ENCODE peak calls at places on chromosomes 3 and 15, in eight cellular contexts. One of them, this sample, is unnamed.

GRCh38 chr3:52845157-52845556 is 10.3 kb upstream of the MUSTN1 start:
- ATAC-seq in activated CD8-positive, alpha-beta T cell treated with anti-CD3 and anti-CD28 coated beads, Interleukin-2, amount 10 ng/mL, durations not matched to agents 7 days and 5 days: no peak
- ATAC-seq in left cardiac atrium: peak
- ATAC-seq in CD4-positive, alpha-beta T cell: no peak
- ATAC-seq in Right ventricle myocardium superior: peak
- ATAC-seq in psoas muscle: peak
- ATAC-seq in upper lobe of right lung: peak
- ATAC-seq in A549: peak
- ATAC-seq in this sample: no peak

GRCh38 chr3:182609575-182610156 is 183.6 kb upstream of the ATP11B start:
- ATAC-seq in activated CD8-positive, alpha-beta T cell treated with anti-CD3 and anti-CD28 coated beads, Interleukin-2, amount 10 ng/mL, durations not matched to agents 7 days and 5 days: no peak
- ATAC-seq in left cardiac atrium: no peak
- ATAC-seq in CD4-positive, alpha-beta T cell: no peak
- ATAC-seq in Right ventricle myocardium superior: no peak
- ATAC-seq in psoas muscle: no peak
- ATAC-seq in upper lobe of right lung: peak
- ATAC-seq in A549: no peak
- ATAC-seq in this sample: no peak

GRCh38 chr3:49916686-49917085 is 12.9 kb downstream of the MON1A start:
- ATAC-seq in activated CD8-positive, alpha-beta T cell treated with anti-CD3 and anti-CD28 coated beads, Interleukin-2, amount 10 ng/mL, durations not matched to agents 7 days and 5 days: no peak
- ATAC-seq in left cardiac atrium: peak
- ATAC-seq in CD4-positive, alpha-beta T cell: no peak
- ATAC-seq in Right ventricle myocardium superior: no peak
- ATAC-seq in psoas muscle: peak
- ATAC-seq in upper lobe of right lung: no peak
- ATAC-seq in A549: no peak
- ATAC-seq in this sample: no peak

GRCh38 chr15:60228096-60228495 is 169.7 kb downstream of the ANXA2 start:
- ATAC-seq in activated CD8-positive, alpha-beta T cell treated with anti-CD3 and anti-CD28 coated beads, Interleukin-2, amount 10 ng/mL, durations not matched to agents 7 days and 5 days: no peak
- ATAC-seq in left cardiac atrium: no peak
- ATAC-seq in CD4-positive, alpha-beta T cell: no peak
- ATAC-seq in Right ventricle myocardium superior: no peak
- ATAC-seq in psoas muscle: no peak
- ATAC-seq in upper lobe of right lung: no peak
- ATAC-seq in A549: no peak
- ATAC-seq in this sample: no peak

GRCh38 chr3:171959532-171960044 is 79.8 kb upstream of the FNDC3B start:
- ATAC-seq in activated CD8-positive, alpha-beta T cell treated with anti-CD3 and anti-CD28 coated beads, Interleukin-2, amount 10 ng/mL, durations not matched to agents 7 days and 5 days: no peak
- ATAC-seq in left cardiac atrium: no peak
- ATAC-seq in CD4-positive, alpha-beta T cell: no peak
- ATAC-seq in Right ventricle myocardium superior: no peak
- ATAC-seq in psoas muscle: no peak
- ATAC-seq in upper lobe of right lung: no peak
- ATAC-seq in A549: no peak
- ATAC-seq in this sample: no peak

GRCh38 chr15:100307241-100307855 is 34.4 kb downstream of the ADAMTS17 start:
- ATAC-seq in activated CD8-positive, alpha-beta T cell treated with anti-CD3 and anti-CD28 coated beads, Interleukin-2, amount 10 ng/mL, durations not matched to agents 7 days and 5 days: no peak
- ATAC-seq in left cardiac atrium: no peak
- ATAC-seq in CD4-positive, alpha-beta T cell: no peak
- ATAC-seq in Right ventricle myocardium superior: no peak
- ATAC-seq in psoas muscle: peak
- ATAC-seq in upper lobe of right lung: no peak
- ATAC-seq in A549: no peak
- ATAC-seq in this sample: no peak

GRCh38 chr15:83655237-83655616 is 1.3 kb downstream of the ADAMTSL3 start:
- ATAC-seq in activated CD8-positive, alpha-beta T cell treated with anti-CD3 and anti-CD28 coated beads, Interleukin-2, amount 10 ng/mL, durations not matched to agents 7 days and 5 days: no peak
- ATAC-seq in left cardiac atrium: no peak
- ATAC-seq in CD4-positive, alpha-beta T cell: no peak
- ATAC-seq in Right ventricle myocardium superior: no peak
- ATAC-seq in psoas muscle: no peak
- ATAC-seq in upper lobe of right lung: no peak
- ATAC-seq in A549: no peak
- ATAC-seq in this sample: no peak

GRCh38 chr3:115658337-115659181 is 35.2 kb downstream of the GAP43 start:
- ATAC-seq in activated CD8-positive, alpha-beta T cell treated with anti-CD3 and anti-CD28 coated beads, Interleukin-2, amount 10 ng/mL, durations not matched to agents 7 days and 5 days: peak
- ATAC-seq in left cardiac atrium: peak
- ATAC-seq in CD4-positive, alpha-beta T cell: peak
- ATAC-seq in Right ventricle myocardium superior: peak
- ATAC-seq in psoas muscle: peak
- ATAC-seq in upper lobe of right lung: peak
- ATAC-seq in A549: peak
- ATAC-seq in this sample: peak

GRCh38 chr3:187367561-187368103 is 553 bp upstream of the RTP4 start:
- ATAC-seq in activated CD8-positive, alpha-beta T cell treated with anti-CD3 and anti-CD28 coated beads, Interleukin-2, amount 10 ng/mL, durations not matched to agents 7 days and 5 days: no peak
- ATAC-seq in left cardiac atrium: peak
- ATAC-seq in CD4-positive, alpha-beta T cell: peak
- ATAC-seq in Right ventricle myocardium superior: peak
- ATAC-seq in psoas muscle: no peak
- ATAC-seq in upper lobe of right lung: peak
- ATAC-seq in A549: no peak
- ATAC-seq in this sample: peak

GRCh38 chr15:72124218-72124617 is 6.0 kb downstream of the SENP8 start:
- ATAC-seq in activated CD8-positive, alpha-beta T cell treated with anti-CD3 and anti-CD28 coated beads, Interleukin-2, amount 10 ng/mL, durations not matched to agents 7 days and 5 days: no peak
- ATAC-seq in left cardiac atrium: no peak
- ATAC-seq in CD4-positive, alpha-beta T cell: no peak
- ATAC-seq in Right ventricle myocardium superior: no peak
- ATAC-seq in psoas muscle: no peak
- ATAC-seq in upper lobe of right lung: no peak
- ATAC-seq in A549: no peak
- ATAC-seq in this sample: no peak

GRCh38 chr3:9951598-9951961 is 628 bp downstream of the PRRT3 start:
- ATAC-seq in activated CD8-positive, alpha-beta T cell treated with anti-CD3 and anti-CD28 coated beads, Interleukin-2, amount 10 ng/mL, durations not matched to agents 7 days and 5 days: peak
- ATAC-seq in left cardiac atrium: no peak
- ATAC-seq in CD4-positive, alpha-beta T cell: peak
- ATAC-seq in Right ventricle myocardium superior: no peak
- ATAC-seq in psoas muscle: no peak
- ATAC-seq in upper lobe of right lung: no peak
- ATAC-seq in A549: no peak
- ATAC-seq in this sample: no peak

GRCh38 chr3:12856626-12857025 is 15.3 kb upstream of the RPL32 start:
- ATAC-seq in activated CD8-positive, alpha-beta T cell treated with anti-CD3 and anti-CD28 coated beads, Interleukin-2, amount 10 ng/mL, durations not matched to agents 7 days and 5 days: no peak
- ATAC-seq in left cardiac atrium: no peak
- ATAC-seq in CD4-positive, alpha-beta T cell: no peak
- ATAC-seq in Right ventricle myocardium superior: no peak
- ATAC-seq in psoas muscle: no peak
- ATAC-seq in upper lobe of right lung: peak
- ATAC-seq in A549: peak
- ATAC-seq in this sample: no peak

GRCh38 chr3:16122155-16122554 is 52.3 kb upstream of the GALNT15 start:
- ATAC-seq in activated CD8-positive, alpha-beta T cell treated with anti-CD3 and anti-CD28 coated beads, Interleukin-2, amount 10 ng/mL, durations not matched to agents 7 days and 5 days: no peak
- ATAC-seq in left cardiac atrium: peak
- ATAC-seq in CD4-positive, alpha-beta T cell: no peak
- ATAC-seq in Right ventricle myocardium superior: no peak
- ATAC-seq in psoas muscle: no peak
- ATAC-seq in upper lobe of right lung: no peak
- ATAC-seq in A549: no peak
- ATAC-seq in this sample: no peak

GRCh38 chr15:78933187-78934062 is 11.4 kb downstream of the CTSH start:
- ATAC-seq in activated CD8-positive, alpha-beta T cell treated with anti-CD3 and anti-CD28 coated beads, Interleukin-2, amount 10 ng/mL, durations not matched to agents 7 days and 5 days: no peak
- ATAC-seq in left cardiac atrium: peak
- ATAC-seq in CD4-positive, alpha-beta T cell: no peak
- ATAC-seq in Right ventricle myocardium superior: peak
- ATAC-seq in psoas muscle: no peak
- ATAC-seq in upper lobe of right lung: no peak
- ATAC-seq in A549: no peak
- ATAC-seq in this sample: no peak

GRCh38 chr15:68399096-68400065 is 32.6 kb downstream of the ITGA11 start:
- ATAC-seq in activated CD8-positive, alpha-beta T cell treated with anti-CD3 and anti-CD28 coated beads, Interleukin-2, amount 10 ng/mL, durations not matched to agents 7 days and 5 days: peak
- ATAC-seq in left cardiac atrium: no peak
- ATAC-seq in CD4-positive, alpha-beta T cell: peak
- ATAC-seq in Right ventricle myocardium superior: no peak
- ATAC-seq in psoas muscle: no peak
- ATAC-seq in upper lobe of right lung: no peak
- ATAC-seq in A549: peak
- ATAC-seq in this sample: no peak

GRCh38 chr3:54032598-54032997 is 89.8 kb upstream of the CACNA2D3 start:
- ATAC-seq in activated CD8-positive, alpha-beta T cell treated with anti-CD3 and anti-CD28 coated beads, Interleukin-2, amount 10 ng/mL, durations not matched to agents 7 days and 5 days: no peak
- ATAC-seq in left cardiac atrium: no peak
- ATAC-seq in CD4-positive, alpha-beta T cell: no peak
- ATAC-seq in Right ventricle myocardium superior: no peak
- ATAC-seq in psoas muscle: no peak
- ATAC-seq in upper lobe of right lung: no peak
- ATAC-seq in A549: no peak
- ATAC-seq in this sample: no peak

GRCh38 chr3:140388525-140388924 is 289.3 kb upstream of the TRIM42 start:
- ATAC-seq in activated CD8-positive, alpha-beta T cell treated with anti-CD3 and anti-CD28 coated beads, Interleukin-2, amount 10 ng/mL, durations not matched to agents 7 days and 5 days: no peak
- ATAC-seq in left cardiac atrium: no peak
- ATAC-seq in CD4-positive, alpha-beta T cell: no peak
- ATAC-seq in Right ventricle myocardium superior: peak
- ATAC-seq in psoas muscle: no peak
- ATAC-seq in upper lobe of right lung: peak
- ATAC-seq in A549: no peak
- ATAC-seq in this sample: no peak

GRCh38 chr3:127114337-127115070 is 78.4 kb upstream of the PRR23E start:
- ATAC-seq in activated CD8-positive, alpha-beta T cell treated with anti-CD3 and anti-CD28 coated beads, Interleukin-2, amount 10 ng/mL, durations not matched to agents 7 days and 5 days: no peak
- ATAC-seq in left cardiac atrium: no peak
- ATAC-seq in CD4-positive, alpha-beta T cell: no peak
- ATAC-seq in Right ventricle myocardium superior: no peak
- ATAC-seq in psoas muscle: no peak
- ATAC-seq in upper lobe of right lung: no peak
- ATAC-seq in A549: no peak
- ATAC-seq in this sample: no peak

This sample was measured in SK-N-SH treated with all-trans-retinoic acid at 6 μM for 48 hours.